ENCODE peak calls at places on chromosomes 2 and 18, in four cellular contexts. P is coronary artery, Q is A549, C is AG09319. M is an unnamed sample.
A peak's percentile ranks its signal among the peaks of the same experiment; 100 is the strongest.

GRCh38 chr2:79009388-79009787 is 16.1 kb upstream of the REG3G start:
- DNase-seq in P (no peak), Q (no peak), C (no peak), M (no peak)

GRCh38 chr2:69667805-69668382 is 24.4 kb upstream of the AAK1 start:
- DNase-seq in Q (no peak), P (no peak), C (no peak), M (no peak)

GRCh38 chr2:112010751-112011150 is 44.3 kb upstream of the TMEM87B start:
- DNase-seq in C (no peak), Q (no peak), P (no peak), M (no peak)

GRCh38 chr18:69757733-69758132 is 189.9 kb downstream of the CD226 start:
- DNase-seq in P (no peak), Q (no peak), C (no peak), M (no peak)

GRCh38 chr18:286515-287310 is 18.9 kb upstream of the THOC1 start:
- DNase-seq in Q (no peak), P (no peak), C (peak; percentile 16), M (no peak)

GRCh38 chr2:26119521-26119920 is 53.4 kb upstream of the GAREM2 start:
- DNase-seq in C (no peak), Q (no peak), P (no peak), M (no peak)

GRCh38 chr2:128445533-128445900 is 126.8 kb upstream of the HS6ST1 start:
- DNase-seq in P (peak; percentile 63), Q (no peak), C (no peak), M (peak; percentile 25)

GRCh38 chr2:24122356-24123211 is 550 bp downstream of the PFN4 start:
- DNase-seq in P (no peak), Q (peak; percentile 20), C (no peak), M (no peak)

GRCh38 chr2:116696223-116696622 is 1118.3 kb upstream of the DDX18 start:
- DNase-seq in P (no peak), C (no peak), Q (no peak), M (no peak)

GRCh38 chr2:163600801-163601200 is 135.0 kb downstream of the FIGN start:
- DNase-seq in Q (no peak), P (no peak), C (no peak), M (no peak)

GRCh38 chr2:163469561-163469962 is 266.2 kb downstream of the FIGN start:
- DNase-seq in C (no peak), P (no peak), Q (no peak), M (no peak)

GRCh38 chr2:240369725-240370585 is 65.5 kb upstream of the GPC1 start:
- DNase-seq in C (peak; percentile 47), P (peak; percentile 91), Q (peak; percentile 95), M (no peak)

GRCh38 chr2:159562248-159562647 is 54.1 kb downstream of the BAZ2B start:
- DNase-seq in C (no peak), P (no peak), Q (no peak), M (no peak)

GRCh38 chr2:201798252-201798918 is 8.0 kb upstream of the CDK15 start:
- DNase-seq in Q (no peak), P (no peak), C (peak; percentile 83), M (no peak)

GRCh38 chr2:238159676-238160205 is 971 bp downstream of the ERFE start:
- DNase-seq in Q (no peak), C (no peak), P (no peak), M (no peak)

GRCh38 chr2:240611601-240612210 is 13.6 kb upstream of the GPR35 start:
- DNase-seq in C (no peak), P (no peak), Q (no peak), M (no peak)

GRCh38 chr2:43478423-43479086 is 117.3 kb downstream of the THADA start:
- DNase-seq in C (no peak), P (no peak), Q (no peak), M (no peak)

GRCh38 chr2:147182260-147182659 is 662.6 kb upstream of the ACVR2A start:
- DNase-seq in C (no peak), P (no peak), Q (no peak), M (no peak)

GRCh38 chr2:20745924-20746555 is 76.9 kb downstream of the LDAH start:
- DNase-seq in C (no peak), P (no peak), Q (peak; percentile 6), M (no peak)

GRCh38 chr2:106890611-106891010 is 4.6 kb upstream of the ST6GAL2 start:
- DNase-seq in C (no peak), Q (no peak), P (no peak), M (no peak)

GRCh38 chr2:40113997-40114396 is 334.9 kb upstream of the THUMPD2 start:
- DNase-seq in C (no peak), Q (no peak), P (no peak), M (no peak)

GRCh38 chr2:55707751-55708150 is 14.1 kb upstream of the PNPT1 start:
- DNase-seq in Q (no peak), P (no peak), C (no peak), M (no peak)

GRCh38 chr2:237657063-237657462 is 29.7 kb downstream of the LRRFIP1 start:
- DNase-seq in C (no peak), P (no peak), Q (no peak), M (no peak)

GRCh38 chr2:218962859-218963492 is 3.5 kb downstream of the CDK5R2 start:
- DNase-seq in P (no peak), C (no peak), Q (peak; percentile 72), M (peak; percentile 90)

GRCh38 chr2:74457549-74458131 is 598 bp upstream of the WBP1 start:
- DNase-seq in P (no peak), C (no peak), Q (peak; percentile 53), M (peak; percentile 83)

GRCh38 chr2:122307772-122308171 is 552.3 kb downstream of the TSN start:
- DNase-seq in Q (no peak), C (no peak), P (no peak), M (no peak)

GRCh38 chr18:59377938-59378337 is 18.9 kb upstream of the LMAN1 start:
- DNase-seq in C (no peak), Q (no peak), P (no peak), M (no peak)

GRCh38 chr2:189681903-189682302 is 7.4 kb downstream of the ANKAR start:
- DNase-seq in C (no peak), P (no peak), Q (no peak), M (no peak)

GRCh38 chr2:36423172-36423571 is 67.6 kb downstream of the CRIM1 start:
- DNase-seq in P (no peak), C (no peak), Q (no peak), M (no peak)

GRCh38 chr2:121297217-121297830 is 12.3 kb upstream of the TFCP2L1 start:
- DNase-seq in C (no peak), Q (peak; percentile 73), P (peak; percentile 31), M (peak; percentile 54)

GRCh38 chr2:218871345-218872302 is 9.0 kb upstream of the WNT10A start:
- DNase-seq in C (no peak), P (no peak), Q (no peak), M (no peak)

GRCh38 chr18:44672506-44672905 is 8.2 kb upstream of the SETBP1 start:
- DNase-seq in C (no peak), Q (no peak), P (no peak), M (no peak)

GRCh38 chr2:12928197-12928596 is 211.5 kb downstream of the TRIB2 start:
- DNase-seq in P (no peak), Q (no peak), C (no peak), M (no peak)

DNA sequence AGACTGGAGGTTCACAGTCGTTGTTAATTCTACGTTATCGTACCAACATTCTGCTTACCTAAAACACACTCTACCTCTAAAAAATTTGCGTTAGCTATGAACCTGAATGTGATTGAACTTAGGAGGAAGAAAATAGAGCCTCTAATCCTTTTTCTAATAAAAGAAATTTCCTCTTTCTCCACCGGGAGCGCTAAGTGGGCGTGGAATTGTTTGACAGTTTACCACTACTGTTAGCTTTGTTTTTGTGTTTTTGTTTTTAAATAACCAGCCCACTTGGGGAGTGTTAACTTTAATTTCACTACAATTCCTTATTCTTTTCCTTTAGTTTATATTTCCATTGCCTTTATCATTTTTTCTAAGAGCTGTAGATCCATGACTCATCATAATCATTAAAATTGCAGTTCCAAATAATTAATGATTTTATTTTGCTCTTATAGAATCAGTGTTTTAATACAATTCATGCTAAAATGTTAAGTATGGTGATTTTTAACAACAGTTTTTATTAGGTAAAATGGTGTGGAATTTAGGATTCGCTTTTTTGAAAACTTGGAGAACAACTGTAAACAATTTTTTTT is 55.0 kb upstream of the ITM2C start:
- DNase-seq in C (no peak), Q (peak; percentile 13), P (no peak), M (no peak)
- TF ChIP-seq CTCF in C (peak; percentile 8), Q (peak; percentile 32), P (no peak), M (peak; percentile 61)

DNA sequence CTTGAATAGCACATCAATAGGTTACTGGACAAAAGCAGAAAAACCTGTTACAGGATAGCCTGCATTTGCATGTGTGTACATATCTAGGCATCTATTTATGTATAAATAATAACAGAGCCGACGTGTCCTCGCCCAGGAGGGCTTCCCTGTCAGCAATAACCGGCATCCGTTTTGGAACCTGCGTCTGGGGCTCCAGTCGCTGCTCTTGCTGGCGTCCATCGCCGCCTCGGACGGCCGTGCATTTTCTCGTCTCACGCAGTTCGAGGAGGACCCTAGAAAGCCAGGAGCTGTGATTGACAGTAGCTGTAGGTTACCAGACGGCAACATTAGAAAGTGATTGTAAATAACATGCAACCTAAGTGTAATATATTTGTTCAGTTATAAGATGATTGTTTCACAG is 132.6 kb downstream of the NFATC1 start:
- DNase-seq in Q (no peak), P (no peak), C (no peak), M (no peak)
- TF ChIP-seq CTCF in Q (no peak), P (no peak), C (no peak), M (no peak)

GRCh38 chr2:102368461-102369109 is 13.0 kb downstream of the IL18R1 start:
- DNase-seq in C (no peak), P (no peak), Q (no peak), M (no peak)
- TF ChIP-seq CTCF in C (no peak), P (no peak), Q (no peak), M (no peak)

DNA sequence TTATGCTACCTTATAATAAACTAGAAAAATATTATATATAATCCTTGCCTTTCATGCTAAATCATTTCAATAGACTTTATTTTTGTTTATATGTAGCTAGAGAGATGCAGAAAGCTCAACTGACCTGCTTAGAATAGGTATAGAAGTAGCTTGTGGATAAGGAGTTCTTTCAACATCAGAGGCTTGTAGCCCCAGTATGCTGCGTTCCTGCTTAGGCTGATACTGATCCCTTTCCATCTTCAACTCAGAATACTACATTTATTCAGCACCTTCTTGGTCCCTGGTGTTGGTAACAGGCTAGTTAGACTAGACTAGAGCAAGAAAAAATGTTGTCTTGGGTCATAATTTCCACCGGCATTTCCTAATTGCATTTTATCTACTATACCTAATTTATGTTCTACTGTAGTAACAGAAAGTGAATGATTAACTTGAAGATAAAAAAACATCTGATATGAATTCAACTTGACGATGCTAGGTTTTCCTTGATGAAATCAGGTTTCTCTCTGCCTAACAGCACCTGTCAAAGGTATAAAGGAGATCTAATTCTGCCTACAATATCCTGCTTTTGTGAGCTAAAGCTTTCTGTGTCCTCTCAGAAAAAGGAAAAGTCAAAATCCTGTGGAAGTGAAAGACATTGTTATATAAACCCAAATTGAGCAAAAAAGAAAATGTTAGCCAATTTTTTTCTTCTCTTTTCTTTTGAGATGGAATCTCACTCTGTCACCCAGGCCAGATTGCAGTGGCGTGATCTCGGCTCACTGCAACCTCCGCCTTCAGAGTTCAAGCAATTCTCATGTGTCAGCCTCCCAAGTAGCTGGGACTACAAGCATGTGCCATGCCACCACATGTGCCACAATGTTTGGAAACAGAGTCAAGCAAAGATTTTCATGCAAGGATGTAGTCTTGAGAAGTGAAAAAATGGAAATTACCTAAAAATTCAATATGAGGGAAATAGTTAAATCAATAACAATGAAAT is 5.8 kb downstream of the PECR start:
- DNase-seq in P (no peak), C (no peak), Q (no peak), M (no peak)
- TF ChIP-seq CTCF in P (no peak), C (no peak), Q (no peak), M (no peak)

GRCh38 chr2:16386431-16386830 is 279.2 kb downstream of the CYRIA start:
- DNase-seq in C (no peak), Q (no peak), P (no peak), M (no peak)
- TF ChIP-seq CTCF in C (no peak), Q (no peak), P (no peak), M (no peak)

GRCh38 chr2:63078852-63079606 is 28.4 kb downstream of the OTX1 start:
- DNase-seq in C (no peak), P (no peak), Q (no peak), M (no peak)
- TF ChIP-seq CTCF in C (peak; percentile 23), P (no peak), Q (peak; percentile 28), M (peak; percentile 50)